ENCODE peak calls at places on chromosomes 2 and 18, in seven cellular contexts. D is tibial artery; P is posterior vena cava; O is nucleus accumbens; Z is WTC11; J is body of pancreas; G is stimulated activated CD8-positive, alpha-beta memory T cell treated with anti-CD3 and anti-CD28 coated beads, Interleukin-15, amount 100 ng/mL, for 4 hours. T is an unnamed sample.

GRCh38 chr2:86697539-86697938 is 22.6 kb upstream of the RMND5A start:
- DNase-seq in D (no peak), P (no peak), Z (no peak), J (no peak), O (no peak), G (no peak), T (no peak)

GRCh38 chr2:19244460-19245363 is 113.7 kb downstream of the OSR1 start:
- DNase-seq in O (no peak), D (no peak), P (no peak), G (no peak), J (no peak), Z (no peak), T (no peak)

GRCh38 chr18:59042477-59042842 is 97.2 kb upstream of the SEC11C start:
- DNase-seq in J (no peak), G (no peak), D (no peak), O (no peak), P (no peak), Z (no peak), T (no peak)

GRCh38 chr2:21656330-21657075 is 532.7 kb downstream of the TDRD15 start:
- DNase-seq in Z (no peak), D (no peak), P (no peak), O (no peak), J (no peak), G (no peak), T (no peak)

GRCh38 chr2:205865794-205866490 is 183.6 kb downstream of the NRP2 start:
- DNase-seq in J (no peak), P (no peak), Z (no peak), O (no peak), D (no peak), G (no peak), T (no peak)

GRCh38 chr2:239047420-239047819 is 199.5 kb downstream of the TWIST2 start:
- DNase-seq in O (no peak), P (peak), Z (no peak), D (no peak), G (no peak), J (no peak), T (no peak)

GRCh38 chr18:34729740-34730338 is 19.7 kb downstream of the DTNA start:
- DNase-seq in D (peak), Z (no peak), O (no peak), J (no peak), G (no peak), P (no peak), T (no peak)

GRCh38 chr2:41038408-41038807 is 586.5 kb upstream of the SLC8A1 start:
- DNase-seq in Z (no peak), D (no peak), O (no peak), P (no peak), J (no peak), G (no peak), T (no peak)

GRCh38 chr2:61750624-61751023 is 103.2 kb downstream of the FAM161A start:
- DNase-seq in P (no peak), G (no peak), J (no peak), Z (no peak), D (no peak), O (no peak), T (peak)

GRCh38 chr2:75574106-75574505 is 13.4 kb upstream of the EVA1A start:
- DNase-seq in P (no peak), J (no peak), G (no peak), Z (no peak), O (no peak), D (no peak), T (no peak)

T was measured in AG04450.